ENCODE peak calls at places on chromosomes 16 and 17, in nine cellular contexts. S, U, N, D, I, T, J, Z and O are unnamed samples.

GRCh38 chr16:16007743-16008111 is 58.3 kb downstream of the ABCC1 start:
- DNase-seq in I (no peak), D (no peak), S (no peak), J (no peak), N (no peak), Z (no peak), T (no peak), U (peak), O (no peak)

GRCh38 chr16:16139806-16140205 is 83.5 kb downstream of the ABCC6 start:
- DNase-seq in U (no peak), Z (no peak), I (no peak), T (no peak), S (no peak), N (no peak), D (no peak), J (no peak), O (no peak)

GRCh38 chr17:7478276-7479138 is 924 bp downstream of the ZBTB4 start:
- DNase-seq in N (peak), Z (no peak), I (no peak), D (peak), U (peak), S (no peak), T (no peak), J (no peak), O (no peak)

GRCh38 chr16:85151603-85152413 is 39.5 kb upstream of the CIBAR2 start:
- DNase-seq in T (peak), D (no peak), I (no peak), S (peak), N (no peak), J (no peak), Z (no peak), U (no peak), O (peak)

GRCh38 chr16:67115649-67116048 is 5.9 kb downstream of the PHAF1 start:
- DNase-seq in I (no peak), J (no peak), Z (no peak), T (no peak), N (no peak), D (no peak), S (peak), U (no peak), O (peak)

GRCh38 chr17:57422574-57423164 is 166.3 kb downstream of the MSI2 start:
- DNase-seq in I (no peak), U (peak), J (no peak), Z (no peak), D (no peak), N (no peak), T (no peak), S (no peak), O (no peak)

GRCh38 chr17:8285270-8286181 is 2.9 kb upstream of the RANGRF start:
- DNase-seq in N (no peak), D (no peak), T (peak), I (no peak), S (no peak), Z (no peak), J (no peak), U (peak), O (no peak)

GRCh38 chr17:79565606-79566250 is 45.1 kb downstream of the RBFOX3 start:
- DNase-seq in N (no peak), D (no peak), Z (no peak), U (no peak), S (no peak), I (no peak), J (no peak), T (no peak), O (no peak)

GRCh38 chr16:3149630-3150345 is 15.0 kb downstream of the ZNF213 start:
- DNase-seq in S (no peak), T (peak), I (peak), U (peak), J (peak), D (peak), N (no peak), Z (no peak), O (peak)

GRCh38 chr17:78387982-78388941 is 9.8 kb downstream of the PGS1 start:
- DNase-seq in D (no peak), J (no peak), N (no peak), S (no peak), Z (no peak), U (peak), T (no peak), I (no peak), O (no peak)

GRCh38 chr17:68514809-68515208 is 2.6 kb downstream of the PRKAR1A start:
- DNase-seq in D (no peak), U (no peak), J (no peak), N (no peak), T (no peak), S (peak), I (no peak), Z (no peak), O (peak)

GRCh38 chr17:77107506-77108433 is 33.0 kb upstream of the SEC14L1 start:
- DNase-seq in T (no peak), Z (no peak), U (peak), D (peak), I (no peak), J (no peak), S (no peak), N (peak), O (no peak)

GRCh38 chr17:60229189-60229802 is 79.5 kb downstream of the CA4 start:
- DNase-seq in I (no peak), D (no peak), N (no peak), U (no peak), J (no peak), Z (no peak), T (no peak), S (no peak), O (no peak)

GRCh38 chr17:28725660-28726395 is at the start of gene TLCD1:
- DNase-seq in Z (peak), I (peak), U (peak), S (peak), T (no peak), N (peak), D (peak), J (peak), O (no peak)

GRCh38 chr17:43540821-43541674 is 5.1 kb downstream of the ETV4 start:
- DNase-seq in I (peak), Z (peak), N (no peak), U (no peak), J (no peak), T (no peak), D (no peak), S (no peak), O (no peak)

GRCh38 chr17:77563439-77564102 is 394.9 kb upstream of the TNRC6C start:
- DNase-seq in S (no peak), I (no peak), J (no peak), Z (no peak), U (no peak), D (no peak), T (no peak), N (no peak), O (no peak)

GRCh38 chr16:67406628-67407027 is 9.6 kb downstream of the ZDHHC1 start:
- DNase-seq in D (no peak), N (no peak), S (no peak), J (no peak), Z (no peak), U (no peak), T (no peak), I (no peak), O (no peak)

GRCh38 chr16:77480671-77481315 is 46.0 kb upstream of the ADAMTS18 start:
- DNase-seq in I (no peak), Z (no peak), U (no peak), J (no peak), T (no peak), N (no peak), S (no peak), D (no peak), O (no peak)

GRCh38 chr17:16328997-16329396 is 24.3 kb downstream of the CENPV start:
- DNase-seq in U (no peak), N (no peak), S (no peak), J (peak), Z (peak), T (no peak), D (no peak), I (no peak), O (no peak)

GRCh38 chr16:27318399-27319256 is 4.9 kb downstream of the IL4R start:
- DNase-seq in I (no peak), Z (no peak), T (no peak), J (no peak), U (peak), D (peak), N (peak), S (no peak), O (no peak)

GRCh38 chr16:27127293-27127692 is 60.6 kb downstream of the C16orf82 start:
- DNase-seq in S (no peak), Z (no peak), U (no peak), T (no peak), I (no peak), J (no peak), N (no peak), D (no peak), O (no peak)

GRCh38 chr17:28405632-28406477 is at the start of gene SLC46A1:
- DNase-seq in S (peak), U (no peak), D (peak), I (peak), Z (peak), J (peak), N (no peak), T (peak), O (no peak)

GRCh38 chr17:28926786-28927185 is 23.9 kb upstream of the DHRS13 start:
- DNase-seq in S (no peak), Z (no peak), N (no peak), I (no peak), D (no peak), J (no peak), U (no peak), T (no peak), O (no peak)

GRCh38 chr16:17396762-17397498 is 73.8 kb downstream of the XYLT1 start:
- DNase-seq in D (no peak), J (peak), S (peak), T (peak), N (peak), Z (peak), I (no peak), U (no peak), O (no peak)

GRCh38 chr17:42441717-42442565 is 16.7 kb upstream of the ATP6V0A1 start:
- DNase-seq in N (no peak), Z (no peak), T (no peak), S (no peak), I (no peak), D (no peak), J (no peak), U (no peak), O (no peak)

GRCh38 chr16:20901441-20902112 is 1.0 kb downstream of the LYRM1 start:
- DNase-seq in S (no peak), Z (peak), T (peak), U (peak), J (peak), I (peak), N (no peak), D (peak), O (peak)